ENCODE peak calls at places on chromosomes 4 and X, in four cellular contexts. L is heart left ventricle, Z is neural crest cell, K is tibial nerve. G is an unnamed sample.

GRCh38 chrX:147884958-147885357 is 26.8 kb upstream of the FMR1 start:
- DNase-seq in L (no peak), Z (no peak), K (no peak), G (no peak)

GRCh38 chrX:36898301-36898700 is 109.9 kb upstream of the FAM47C start:
- DNase-seq in L (no peak), Z (no peak), K (no peak), G (no peak)

GRCh38 chrX:56728321-56728720 is 722 bp upstream of the NBDY start:
- DNase-seq in L (no peak), Z (no peak), K (no peak), G (no peak)

GRCh38 chr4:12041828-12042227 is 613.1 kb upstream of the HS3ST1 start:
- DNase-seq in L (no peak), Z (no peak), K (no peak), G (no peak)

GRCh38 chr4:37243061-37243460 is 1.5 kb upstream of the NWD2 start:
- DNase-seq in L (no peak), Z (no peak), K (no peak), G (no peak)

GRCh38 chrX:38516196-38516595 is 45.1 kb upstream of the TSPAN7 start:
- DNase-seq in L (no peak), Z (no peak), K (no peak), G (no peak)

GRCh38 chr4:87965501-87965975 is 10.0 kb upstream of the SPP1 start:
- DNase-seq in L (peak), Z (no peak), K (no peak), G (no peak)

GRCh38 chrX:109774706-109775105 is 41.6 kb upstream of the ACSL4 start:
- DNase-seq in L (no peak), Z (no peak), K (no peak), G (no peak)

GRCh38 chr4:80471701-80472100 is 136.2 kb downstream of the CFAP299 start:
- DNase-seq in L (no peak), Z (no peak), K (no peak), G (no peak)

DNA sequence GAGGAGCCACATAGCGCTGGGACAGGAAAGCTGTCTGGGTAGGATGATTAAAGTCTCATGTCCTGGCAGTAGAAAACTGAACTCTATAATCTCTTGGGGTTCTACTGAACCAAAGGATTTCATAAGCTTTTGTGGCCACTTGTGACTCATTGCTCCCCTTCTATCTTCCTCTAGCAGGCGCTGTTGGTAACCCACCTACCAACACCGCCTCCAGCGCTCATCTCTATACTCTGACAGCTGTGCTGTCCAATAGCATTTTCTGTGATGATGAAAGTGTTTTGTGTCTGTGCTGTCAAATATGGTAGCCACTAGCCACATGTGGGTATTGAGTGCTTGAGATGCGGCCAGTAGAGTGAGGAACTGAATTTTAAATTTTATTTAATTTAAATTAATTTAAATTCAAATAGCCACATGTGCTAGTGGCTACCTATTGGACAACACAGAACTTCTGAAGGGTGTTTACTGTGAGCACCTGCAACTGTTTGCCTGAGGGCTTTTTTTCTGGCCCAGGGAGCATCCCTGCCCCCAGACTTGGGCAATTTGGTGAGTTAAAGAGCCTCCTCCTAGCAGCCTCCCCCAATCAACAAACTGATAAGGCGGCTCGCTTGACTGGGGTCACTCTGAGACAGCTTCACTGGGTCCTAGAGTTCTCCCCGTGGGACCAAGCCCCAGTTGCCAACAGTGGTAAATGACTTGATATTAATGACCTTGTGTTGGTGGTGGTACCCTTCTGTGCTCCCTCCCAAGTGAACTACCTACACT is 169.2 kb upstream of the ATP6AP2 start:
- DNase-seq in L (no peak), Z (no peak), K (no peak), G (no peak)
- TF ChIP-seq CTCF in L (no peak), Z (no peak), K (no peak), G (no peak)

GRCh38 chrX:28586291-28586690 is 955 bp upstream of the IL1RAPL1 start:
- DNase-seq in L (no peak), Z (peak), K (no peak), G (no peak)

GRCh38 chrX:28584025-28584424 is 3.2 kb upstream of the IL1RAPL1 start:
- DNase-seq in L (no peak), Z (no peak), K (no peak), G (no peak)

GRCh38 chrX:28589048-28589447 is 1.8 kb downstream of the IL1RAPL1 start:
- DNase-seq in L (no peak), Z (no peak), K (no peak), G (no peak)

GRCh38 chrX:28585767-28586166 is 1.5 kb upstream of the IL1RAPL1 start:
- DNase-seq in L (no peak), Z (no peak), K (no peak), G (no peak)

GRCh38 chrX:28586891-28587635 is at the start of gene IL1RAPL1:
- DNase-seq in L (no peak), Z (peak), K (no peak), G (no peak)
- TF ChIP-seq CTCF in L (peak), Z (peak), K (peak), G (no peak)

GRCh38 chr4:27716693-27717505 is 856.3 kb downstream of the STIM2 start:
- DNase-seq in L (no peak), Z (no peak), K (no peak), G (no peak)
- TF ChIP-seq CTCF in L (no peak), Z (no peak), K (no peak), G (no peak)

GRCh38 chrX:43469391-43470054 is 186.6 kb upstream of the MAOA start:
- DNase-seq in L (no peak), Z (no peak), K (no peak), G (no peak)

GRCh38 chrX:43474321-43474720 is 181.8 kb upstream of the MAOA start:
- DNase-seq in L (no peak), Z (no peak), K (no peak), G (no peak)
- TF ChIP-seq CTCF in L (no peak), Z (peak), K (no peak), G (no peak)

GRCh38 chr4:95660719-95661118 is 111.9 kb upstream of the UNC5C start:
- DNase-seq in L (no peak), Z (no peak), K (no peak), G (no peak)
- TF ChIP-seq CTCF in L (no peak), Z (no peak), K (no peak), G (no peak)

GRCh38 chr4:113683143-113683542 is 78.4 kb downstream of the CAMK2D start:
- DNase-seq in L (no peak), Z (no peak), K (no peak), G (no peak)

GRCh38 chr4:113682730-113683129 is 78.8 kb downstream of the CAMK2D start:
- DNase-seq in L (no peak), Z (no peak), K (no peak), G (no peak)

GRCh38 chr4:113686950-113687718 is 74.4 kb downstream of the CAMK2D start:
- DNase-seq in L (no peak), Z (no peak), K (no peak), G (no peak)

GRCh38 chr4:113689394-113689793 is 72.1 kb downstream of the CAMK2D start:
- DNase-seq in L (no peak), Z (no peak), K (no peak), G (no peak)

GRCh38 chr4:113684534-113685091 is 76.9 kb downstream of the CAMK2D start:
- DNase-seq in L (peak), Z (no peak), K (no peak), G (no peak)
- TF ChIP-seq CTCF in L (peak), Z (peak), K (peak), G (no peak)

GRCh38 chr4:147056951-147057630 is 111.4 kb upstream of the TTC29 start:
- DNase-seq in L (no peak), Z (no peak), K (no peak), G (no peak)
- TF ChIP-seq CTCF in L (no peak), Z (no peak), K (no peak), G (no peak)

GRCh38 chr4:7976025-7976424 is 36.4 kb upstream of the AFAP1 start:
- DNase-seq in L (peak), Z (no peak), K (no peak), G (no peak)
- TF ChIP-seq CTCF in L (no peak), Z (no peak), K (no peak), G (no peak)

DNA sequence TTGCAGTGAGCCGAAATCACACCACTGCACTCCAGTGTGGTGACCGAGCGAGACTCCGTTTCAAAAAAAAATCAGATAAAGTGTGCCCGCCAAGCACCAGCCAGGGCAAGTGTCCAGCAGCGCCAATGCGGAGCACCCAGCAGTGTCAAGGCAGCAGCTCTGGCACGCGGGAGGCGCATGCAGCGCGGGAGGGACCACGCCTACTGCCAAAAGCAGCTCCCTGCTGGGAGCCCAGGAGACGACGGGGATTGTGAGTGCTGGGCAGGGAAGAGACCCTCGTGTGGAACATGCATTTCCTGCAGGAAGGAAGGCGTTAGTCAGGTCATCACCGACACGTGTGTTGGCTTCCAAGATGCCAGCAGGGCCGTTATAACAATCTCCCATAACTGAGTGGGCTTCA is 10.4 kb downstream of the FAM53A start:
- DNase-seq in L (no peak), Z (no peak), K (no peak), G (no peak)
- TF ChIP-seq CTCF in L (no peak), Z (no peak), K (no peak), G (no peak)

GRCh38 chrX:50068293-50068568 is 132.6 kb downstream of the AKAP4 start:
- DNase-seq in L (no peak), Z (no peak), K (no peak), G (no peak)

GRCh38 chrX:50066318-50066937 is 134.4 kb downstream of the AKAP4 start:
- DNase-seq in L (no peak), Z (no peak), K (no peak), G (no peak)

GRCh38 chrX:50068893-50069292 is 131.9 kb downstream of the AKAP4 start:
- DNase-seq in L (no peak), Z (no peak), K (no peak), G (no peak)

GRCh38 chrX:50071507-50071906 is 129.3 kb downstream of the AKAP4 start:
- DNase-seq in L (no peak), Z (no peak), K (no peak), G (no peak)

DNA sequence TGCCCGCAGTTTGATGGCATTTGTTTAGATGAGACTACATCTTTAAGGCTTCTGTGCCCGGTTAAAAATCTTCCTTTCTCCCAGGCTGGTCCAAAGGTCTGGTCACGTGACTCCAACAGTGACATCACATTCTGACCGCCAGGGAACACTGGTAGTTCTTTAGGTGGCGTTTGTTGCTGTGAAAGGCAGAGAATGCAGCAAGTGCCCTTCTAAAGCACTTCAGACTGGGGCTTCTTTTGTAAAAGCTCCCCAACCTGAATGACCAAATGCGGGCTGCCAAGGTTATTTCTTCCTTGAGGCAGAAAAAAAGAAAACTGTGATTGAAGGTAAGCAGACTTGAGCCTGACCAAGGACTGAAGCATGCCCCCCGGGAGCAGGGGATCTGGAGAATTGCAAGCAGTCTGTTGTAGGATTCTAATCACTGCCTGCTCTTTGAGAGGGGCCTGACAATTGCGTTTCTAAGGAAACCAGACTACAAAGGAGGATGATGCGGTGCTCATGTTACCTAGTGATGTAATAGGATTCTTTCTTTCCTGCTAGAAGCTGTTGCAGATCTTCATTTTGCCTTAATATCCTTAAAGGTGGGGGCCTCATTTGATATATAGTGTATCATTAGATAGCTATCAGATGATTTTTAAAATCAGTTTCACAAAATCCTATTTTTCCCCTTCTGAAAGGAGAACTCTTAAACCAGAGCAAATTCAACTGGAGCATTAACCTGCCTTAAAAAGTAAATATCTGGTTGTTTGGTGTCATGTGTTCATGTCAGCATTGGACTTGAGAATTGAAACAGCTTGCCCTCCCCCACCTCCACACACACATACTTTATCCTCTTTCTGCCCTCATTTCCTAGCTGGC is 133.1 kb downstream of the AKAP4 start:
- DNase-seq in L (no peak), Z (peak), K (no peak), G (no peak)
- TF ChIP-seq CTCF in L (no peak), Z (peak), K (no peak), G (no peak)

G was measured in omental fat pad.